ENCODE peak calls at places on chromosomes 3 and 15, in seven cellular contexts. U is IMR-90, E is neuronal stem cell, T is H9, N is trophoblast cell, G is mesenchymal stem cell, S is H1. R is an unnamed sample. For H3K4me1, the result is how much of the 10 kb centered on the place peaks cover.

GRCh38 chr15:101669744-101670143 is 17.6 kb upstream of the TM2D3 start:
- DNase-seq in E (no peak), S (no peak), N (no peak), T (no peak), G (peak), U (no peak), R (no peak)

GRCh38 chr3:172159962-172160538 is 120.7 kb downstream of the FNDC3B start:
- DNase-seq in T (peak), U (no peak), E (no peak), N (no peak), S (no peak), G (no peak), R (peak)

GRCh38 chr3:53303549-53303948 is 43.8 kb downstream of the DCP1A start:
- DNase-seq in U (no peak), N (no peak), T (no peak), G (no peak), S (no peak), E (no peak), R (no peak)

GRCh38 chr15:35444557-35445204 is 101.3 kb downstream of the DPH6 start:
- DNase-seq in N (peak), T (no peak), S (no peak), G (peak), E (peak), U (peak), R (peak)

GRCh38 chr15:56913670-56914069 is 4.8 kb upstream of the TCF12 start:
- DNase-seq in U (peak), S (no peak), T (no peak), G (no peak), E (no peak), N (no peak), R (peak)

GRCh38 chr15:84582583-84583157 is 18.1 kb upstream of the ZSCAN2 start:
- DNase-seq in N (peak), T (no peak), U (no peak), G (no peak), E (no peak), S (no peak), R (no peak)

GRCh38 chr3:170656293-170656692 is 70.4 kb upstream of the SLC7A14 start:
- DNase-seq in E (no peak), U (no peak), N (no peak), T (no peak), S (no peak), G (no peak), R (no peak)

GRCh38 chr3:160368804-160369203 is 30.2 kb downstream of the IFT80 start:
- DNase-seq in E (no peak), T (no peak), G (no peak), N (no peak), S (no peak), U (no peak), R (no peak)

GRCh38 chr3:102063572-102063971 is 214.3 kb downstream of the NFKBIZ start:
- DNase-seq in G (no peak), N (no peak), S (no peak), T (no peak), U (no peak), E (no peak), R (no peak)

GRCh38 chr15:39756806-39757522 is 25.7 kb downstream of the FSIP1 start:
- DNase-seq in T (no peak), U (peak), N (peak), E (peak), G (peak), S (no peak), R (peak)

GRCh38 chr3:50270422-50270831 is 1.5 kb downstream of the SEMA3B start:
- DNase-seq in N (no peak), U (peak), T (no peak), E (no peak), G (no peak), S (no peak), R (no peak)

GRCh38 chr3:6640907-6641306 is 220.0 kb upstream of the GRM7 start:
- DNase-seq in N (no peak), S (no peak), E (no peak), G (no peak), T (no peak), U (no peak), R (no peak)

GRCh38 chr15:58682234-58682633 is 67.3 kb downstream of the ADAM10 start:
- DNase-seq in E (no peak), T (no peak), N (no peak), U (no peak), G (no peak), S (no peak), R (no peak)

GRCh38 chr15:58686286-58686685 is 63.2 kb downstream of the ADAM10 start:
- DNase-seq in U (no peak), N (no peak), E (no peak), G (no peak), S (no peak), T (peak), R (peak)

GRCh38 chr15:58684751-58685150 is 64.8 kb downstream of the ADAM10 start:
- DNase-seq in N (no peak), T (no peak), S (no peak), G (no peak), E (no peak), U (peak), R (no peak)

GRCh38 chr15:58678683-58679082 is 70.8 kb downstream of the ADAM10 start:
- DNase-seq in U (peak), E (no peak), G (peak), N (peak), T (no peak), S (no peak), R (no peak)

GRCh38 chr15:58684036-58684700 is 65.3 kb downstream of the ADAM10 start:
- DNase-seq in T (no peak), S (no peak), E (peak), G (no peak), N (no peak), U (no peak), R (no peak)
- H2BK120ac ChIP-seq in T (no peak), S (no peak), E (no peak), G (no peak), N (no peak), U (no peak), R (no peak)

DNA sequence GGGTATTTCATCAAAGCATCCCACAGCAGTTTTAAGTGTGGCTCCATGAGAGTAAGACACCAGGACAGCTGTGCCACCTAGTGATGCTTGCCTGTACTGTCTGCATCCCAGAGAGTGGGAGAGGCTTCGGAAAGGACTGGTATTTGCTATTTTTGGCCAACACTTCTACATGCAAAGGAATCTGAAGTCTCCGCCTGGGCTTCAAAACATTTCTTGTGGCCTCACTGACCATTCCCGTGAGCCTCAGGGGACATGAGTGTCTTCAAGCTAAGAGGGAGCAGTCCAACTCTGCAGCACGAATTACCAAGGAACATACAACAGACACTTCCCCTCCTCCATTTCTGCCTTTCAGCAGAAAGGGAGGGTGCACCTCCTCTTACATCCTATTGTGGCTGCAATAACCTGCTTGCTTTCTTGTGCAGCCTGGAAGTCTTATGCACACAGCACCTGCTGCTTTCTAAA is 177.5 kb downstream of the RORA start:
- DNase-seq in U (peak), E (peak), S (no peak), N (no peak), T (peak), G (peak), R (peak)
- H4K8ac ChIP-seq in U (no peak), E (no peak), S (no peak), N (no peak), T (no peak), G (no peak), R (no peak)

GRCh38 chr3:152402698-152403456 is 134.1 kb downstream of the MBNL1 start:
- DNase-seq in T (no peak), S (no peak), E (no peak), U (peak), N (no peak), G (peak), R (peak)

GRCh38 chr3:152396867-152397266 is 128.1 kb downstream of the MBNL1 start:
- DNase-seq in E (no peak), T (no peak), N (no peak), U (no peak), G (no peak), S (no peak), R (no peak)

GRCh38 chr3:152398495-152398894 is 129.8 kb downstream of the MBNL1 start:
- DNase-seq in U (no peak), G (no peak), S (no peak), N (no peak), E (no peak), T (no peak), R (no peak)

GRCh38 chr3:152400912-152401311 is 132.2 kb downstream of the MBNL1 start:
- DNase-seq in G (peak), T (no peak), E (no peak), S (no peak), U (peak), N (no peak), R (no peak)

GRCh38 chr3:152399374-152399773 is 130.6 kb downstream of the MBNL1 start:
- DNase-seq in N (no peak), S (no peak), G (peak), E (no peak), T (no peak), U (peak), R (no peak)
- H3K4me1 ChIP-seq in N (under half), S (under half), G (under half), E (under half), T (under half), U (under half), R (under half)

GRCh38 chr15:27564656-27565055 is 534.5 kb downstream of the OCA2 start:
- DNase-seq in T (no peak), U (no peak), G (no peak), N (no peak), S (no peak), E (no peak), R (no peak)
- H2BK120ac ChIP-seq in T (no peak), U (no peak), G (no peak), N (no peak), S (no peak), E (no peak), R (no peak)

GRCh38 chr3:117127147-117127546 is 417.6 kb downstream of the TUSC7 start:
- DNase-seq in N (no peak), S (no peak), U (no peak), E (no peak), T (no peak), G (no peak), R (no peak)
- H4K8ac ChIP-seq in N (no peak), S (no peak), U (no peak), E (no peak), T (no peak), G (no peak), R (no peak)

GRCh38 chr15:59401810-59402569 is 29.3 kb upstream of the MYO1E start:
- DNase-seq in G (no peak), E (no peak), U (no peak), N (no peak), S (no peak), T (no peak), R (no peak)

GRCh38 chr15:59410448-59410896 is 27.5 kb upstream of the FAM81A start:
- DNase-seq in S (no peak), U (no peak), G (no peak), N (no peak), T (no peak), E (no peak), R (no peak)

GRCh38 chr15:59405079-59405478 is 32.4 kb upstream of the MYO1E start:
- DNase-seq in U (no peak), S (no peak), T (no peak), N (no peak), E (no peak), G (no peak), R (no peak)

GRCh38 chr15:59406446-59406845 is 31.5 kb upstream of the FAM81A start:
- DNase-seq in U (no peak), T (no peak), G (no peak), E (no peak), N (no peak), S (no peak), R (no peak)
- H3K4me1 ChIP-seq in U (under half), T (under half), G (under half), E (under half), N (under half), S (under half), R (under half)

DNA sequence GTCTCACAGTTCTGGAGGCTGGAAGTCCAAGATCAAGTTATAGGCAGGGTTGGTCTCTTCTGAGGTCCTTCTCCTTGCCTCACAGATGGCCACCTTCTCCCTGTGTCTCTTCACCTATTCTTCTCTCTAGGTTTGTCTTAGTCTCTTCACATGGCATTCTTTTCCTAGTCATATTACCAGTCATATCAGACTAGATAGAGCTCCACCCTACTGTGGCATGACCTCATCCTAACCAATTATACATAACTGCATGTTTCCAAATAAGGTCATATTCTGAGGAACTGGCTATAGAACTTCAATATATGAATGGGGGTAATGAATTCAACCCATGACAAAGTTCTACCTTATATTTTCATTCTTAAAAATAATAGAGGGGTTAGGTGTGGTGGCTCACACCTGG is 196.4 kb upstream of the UBE3A start:
- DNase-seq in N (no peak), E (no peak), T (no peak), S (no peak), G (no peak), U (no peak), R (no peak)
- H2BK120ac ChIP-seq in N (peak), E (no peak), T (no peak), S (no peak), G (no peak), U (no peak), R (no peak)

GRCh38 chr3:51953445-51953844 is 1.7 kb upstream of the GPR62 start:
- DNase-seq in T (no peak), G (peak), U (peak), S (no peak), E (no peak), N (no peak), R (no peak)
- H4K8ac ChIP-seq in T (no peak), G (no peak), U (peak), S (no peak), E (no peak), N (no peak), R (no peak)

DNA sequence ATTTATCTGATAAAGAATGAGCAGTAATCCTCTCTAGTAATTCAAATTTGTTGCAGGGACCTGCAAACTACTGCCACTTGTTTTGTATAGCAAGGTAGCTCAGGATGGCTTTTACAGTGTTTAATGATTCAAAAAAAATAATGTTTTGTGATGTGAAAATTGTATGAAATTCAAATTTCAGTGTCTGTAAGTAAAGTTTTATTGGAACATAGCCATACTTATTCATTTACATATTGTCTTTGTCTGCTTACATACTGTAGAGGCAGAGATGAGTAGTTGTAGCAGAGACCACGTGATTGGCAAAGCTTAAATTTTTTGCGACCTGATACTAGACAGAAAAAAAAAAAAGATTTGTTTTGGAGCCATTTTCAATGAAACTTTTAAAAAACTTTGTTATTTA is 6.5 kb upstream of the UTS2B start:
- DNase-seq in U (no peak), N (no peak), S (no peak), E (no peak), G (no peak), T (no peak), R (no peak)
- H3K4me1 ChIP-seq in U (under half), N (under half), S (under half), E (under half), G (under half), T (under half), R (under half)

GRCh38 chr15:65993762-65994161 is 124.5 kb downstream of the RAB11A start:
- DNase-seq in N (no peak), S (no peak), U (no peak), T (no peak), E (no peak), G (no peak), R (no peak)
- H2BK120ac ChIP-seq in N (no peak), S (no peak), U (no peak), T (no peak), E (no peak), G (no peak), R (no peak)

R was measured in mesendoderm.